ENCODE peak calls at places on chromosomes 11 and 22, in six cellular contexts. Y is iris pigment epithelial cell; R is neuronal stem cell; F is activated CD4-positive, alpha-beta T cell treated with anti-CD3 and anti-CD28 coated beads, Interleukin-2, amount 50 U/mL, for 24 hours; T is ELR; C is sciatic nerve. A is an unnamed sample.

GRCh38 chr22:29328566-29329500 is 13.3 kb upstream of the RASL10A start:
- DNase-seq in Y (no peak), R (no peak), F (no peak), T (peak; percentile 51), C (no peak), A (no peak)

GRCh38 chr11:119421941-119422504 is 949 bp downstream of the THY1 start:
- DNase-seq in Y (peak; percentile 40), R (peak; percentile 40), F (no peak), T (peak; percentile 51), C (no peak), A (peak; percentile 53)

GRCh38 chr11:62324738-62325556 is 12.3 kb upstream of the ASRGL1 start:
- DNase-seq in Y (peak; percentile 70), R (peak; percentile 38), F (peak; percentile 13), T (peak; percentile 46), C (peak; percentile 66), A (peak; percentile 87)

GRCh38 chr11:1034001-1034400 is 2.5 kb downstream of the MUC6 start:
- DNase-seq in Y (no peak), R (no peak), F (no peak), T (no peak), C (no peak), A (no peak)

GRCh38 chr11:124961972-124962609 is 8.1 kb downstream of the CCDC15 start:
- DNase-seq in Y (peak; percentile 80), R (peak; percentile 49), F (no peak), T (peak; percentile 78), C (no peak), A (peak; percentile 31)

GRCh38 chr11:34749666-34750659 is 129.1 kb downstream of the EHF start:
- DNase-seq in Y (peak; percentile 98), R (no peak), F (no peak), T (peak; percentile 34), C (peak; percentile 79), A (no peak)

GRCh38 chr11:16985297-16985696 is 28.9 kb downstream of the PLEKHA7 start:
- DNase-seq in Y (no peak), R (no peak), F (no peak), T (no peak), C (no peak), A (no peak)

GRCh38 chr11:69696749-69697488 is 6.9 kb downstream of the FGF19 start:
- DNase-seq in Y (no peak), R (no peak), F (no peak), T (no peak), C (no peak), A (no peak)

GRCh38 chr22:27459955-27460354 is 341.6 kb downstream of the MN1 start:
- DNase-seq in Y (no peak), R (no peak), F (no peak), T (no peak), C (no peak), A (no peak)

GRCh38 chr11:62892077-62892922 is 11.6 kb downstream of the SLC3A2 start:
- DNase-seq in Y (no peak), R (no peak), F (no peak), T (no peak), C (no peak), A (no peak)

GRCh38 chr11:125167292-125167953 is 2.9 kb downstream of the PKNOX2 start:
- DNase-seq in Y (peak; percentile 51), R (peak; percentile 86), F (no peak), T (no peak), C (peak; percentile 72), A (peak; percentile 41)

GRCh38 chr11:77557553-77557952 is 32.2 kb upstream of the AQP11 start:
- DNase-seq in Y (no peak), R (no peak), F (no peak), T (peak; percentile 50), C (no peak), A (peak; percentile 31)

GRCh38 chr22:36341640-36342041 is 46.1 kb downstream of the MYH9 start:
- DNase-seq in Y (no peak), R (no peak), F (no peak), T (no peak), C (no peak), A (no peak)

GRCh38 chr11:89613916-89614315 is 96.2 kb upstream of the TRIM77 start:
- DNase-seq in Y (no peak), R (no peak), F (no peak), T (no peak), C (no peak), A (no peak)

GRCh38 chr22:36999463-36999862 is 19.8 kb downstream of the TST start:
- DNase-seq in Y (no peak), R (no peak), F (no peak), T (no peak), C (no peak), A (no peak)

GRCh38 chr11:39443424-39444022 is 2015.9 kb downstream of the LRRC4C start:
- DNase-seq in Y (no peak), R (no peak), F (no peak), T (no peak), C (no peak), A (no peak)

GRCh38 chr11:122671270-122671906 is 15.9 kb downstream of the UBASH3B start:
- DNase-seq in Y (no peak), R (no peak), F (no peak), T (peak; percentile 74), C (no peak), A (no peak)

GRCh38 chr22:29524440-29525191 is 28.9 kb downstream of the THOC5 start:
- DNase-seq in Y (peak; percentile 51), R (no peak), F (no peak), T (peak; percentile 51), C (no peak), A (peak; percentile 51)

GRCh38 chr11:118171274-118172062 is 5.0 kb downstream of the SCN2B start:
- DNase-seq in Y (peak; percentile 39), R (peak; percentile 80), F (peak; percentile 49), T (peak; percentile 60), C (peak; percentile 84), A (peak; percentile 82)

GRCh38 chr11:8382436-8383053 is 118.9 kb upstream of the LMO1 start:
- DNase-seq in Y (peak; percentile 43), R (no peak), F (no peak), T (peak; percentile 78), C (no peak), A (no peak)

GRCh38 chr11:118156531-118157185 is 4.0 kb upstream of the SCN4B start:
- DNase-seq in Y (no peak), R (no peak), F (no peak), T (peak; percentile 16), C (no peak), A (no peak)

GRCh38 chr11:64801591-64802369 is 1.2 kb downstream of the MAP4K2 start:
- DNase-seq in Y (no peak), R (no peak), F (no peak), T (no peak), C (no peak), A (peak; percentile 48)

GRCh38 chr11:39385911-39386310 is 2073.5 kb downstream of the LRRC4C start:
- DNase-seq in Y (no peak), R (no peak), F (no peak), T (no peak), C (no peak), A (no peak)

GRCh38 chr11:123587044-123587443 is 67.4 kb downstream of the SCN3B start:
- DNase-seq in Y (no peak), R (no peak), F (no peak), T (peak; percentile 40), C (no peak), A (no peak)

GRCh38 chr22:49724893-49725489 is 102.7 kb downstream of the BRD1 start:
- DNase-seq in Y (peak; percentile 58), R (peak; percentile 67), F (peak; percentile 48), T (peak; percentile 9), C (no peak), A (peak; percentile 92)

GRCh38 chr11:2789791-2790580 is 90.2 kb upstream of the KCNQ1OT1 start:
- DNase-seq in Y (no peak), R (no peak), F (no peak), T (no peak), C (peak; percentile 49), A (no peak)

GRCh38 chr11:129695543-129696308 is 119.9 kb upstream of the TMEM45B start:
- DNase-seq in Y (peak; percentile 36), R (peak; percentile 60), F (peak; percentile 46), T (peak; percentile 45), C (no peak), A (peak; percentile 88)

GRCh38 chr11:82458777-82459176 is 274.9 kb downstream of the FAM181B start:
- DNase-seq in Y (no peak), R (peak; percentile 24), F (no peak), T (no peak), C (no peak), A (no peak)

GRCh38 chr11:106399075-106399500 is 321.6 kb downstream of the AASDHPPT start:
- DNase-seq in Y (peak; percentile 100), R (no peak), F (no peak), T (peak; percentile 99), C (peak; percentile 70), A (no peak)

GRCh38 chr11:134050541-134051383 is 18.1 kb upstream of the JAM3 start:
- DNase-seq in Y (no peak), R (peak; percentile 62), F (peak; percentile 54), T (peak; percentile 73), C (peak; percentile 89), A (peak; percentile 85)

GRCh38 chr11:44416776-44417175 is 106.8 kb upstream of the ALX4 start:
- DNase-seq in Y (no peak), R (no peak), F (no peak), T (no peak), C (no peak), A (no peak)

GRCh38 chr11:118714816-118715215 is 35.4 kb upstream of the TREH start:
- DNase-seq in Y (no peak), R (no peak), F (no peak), T (no peak), C (no peak), A (no peak)

GRCh38 chr11:57071829-57072228 is 83.1 kb downstream of the OR5AK2 start:
- DNase-seq in Y (peak; percentile 61), R (no peak), F (no peak), T (peak; percentile 40), C (no peak), A (no peak)

GRCh38 chr11:119144825-119145476 is 3.9 kb upstream of the ABCG4 start:
- DNase-seq in Y (peak; percentile 70), R (peak; percentile 61), F (no peak), T (peak; percentile 85), C (no peak), A (peak; percentile 70)